ENCODE peak calls at places on chromosomes 13 and 19, in eight cellular contexts. One of them, this sample, is unnamed.
A peak's percentile ranks its signal among the peaks of the same experiment; 100 is the strongest.

GRCh38 chr19:52217576-52217975 is 27.7 kb downstream of the PPP2R1A start:
- DNase-seq in omental fat pad: no peak
- DNase-seq in endothelial cell: no peak
- DNase-seq in fibroblast of the aortic adventitia: no peak
- DNase-seq in adrenal gland: peak; percentile 46
- DNase-seq in astrocyte: no peak
- DNase-seq in kidney: no peak
- DNase-seq in AG09309: no peak
- DNase-seq in this sample: no peak

GRCh38 chr13:98658131-98658530 is 81.2 kb upstream of the STK24 start:
- DNase-seq in omental fat pad: no peak
- DNase-seq in adrenal gland: no peak
- DNase-seq in endothelial cell: no peak
- DNase-seq in kidney: no peak
- DNase-seq in fibroblast of the aortic adventitia: peak; percentile 42
- DNase-seq in astrocyte: no peak
- DNase-seq in AG09309: no peak
- DNase-seq in this sample: no peak

GRCh38 chr13:78958019-78958418 is 299.1 kb upstream of the OBI1 start:
- DNase-seq in fibroblast of the aortic adventitia: no peak
- DNase-seq in omental fat pad: no peak
- DNase-seq in AG09309: no peak
- DNase-seq in astrocyte: no peak
- DNase-seq in endothelial cell: no peak
- DNase-seq in kidney: no peak
- DNase-seq in adrenal gland: no peak
- DNase-seq in this sample: no peak

GRCh38 chr19:46383171-46383815 is 30.1 kb downstream of the CCDC8 start:
- DNase-seq in fibroblast of the aortic adventitia: no peak
- DNase-seq in omental fat pad: no peak
- DNase-seq in adrenal gland: peak; percentile 30
- DNase-seq in endothelial cell: no peak
- DNase-seq in astrocyte: no peak
- DNase-seq in AG09309: no peak
- DNase-seq in kidney: no peak
- DNase-seq in this sample: no peak

GRCh38 chr13:40101708-40102359 is 446.4 kb downstream of the COG6 start:
- DNase-seq in astrocyte: no peak
- DNase-seq in fibroblast of the aortic adventitia: no peak
- DNase-seq in kidney: no peak
- DNase-seq in omental fat pad: no peak
- DNase-seq in adrenal gland: no peak
- DNase-seq in AG09309: no peak
- DNase-seq in endothelial cell: no peak
- DNase-seq in this sample: peak; percentile 42

GRCh38 chr19:50537769-50538230 is 24.1 kb upstream of the ASPDH start:
- DNase-seq in kidney: no peak
- DNase-seq in omental fat pad: peak; percentile 57
- DNase-seq in fibroblast of the aortic adventitia: peak; percentile 68
- DNase-seq in endothelial cell: peak; percentile 19
- DNase-seq in adrenal gland: peak; percentile 90
- DNase-seq in AG09309: peak; percentile 28
- DNase-seq in astrocyte: peak; percentile 48
- DNase-seq in this sample: peak; percentile 86

GRCh38 chr13:83732755-83733154 is 149.5 kb downstream of the SLITRK1 start:
- DNase-seq in astrocyte: no peak
- DNase-seq in omental fat pad: no peak
- DNase-seq in AG09309: no peak
- DNase-seq in kidney: no peak
- DNase-seq in adrenal gland: no peak
- DNase-seq in fibroblast of the aortic adventitia: no peak
- DNase-seq in endothelial cell: no peak
- DNase-seq in this sample: no peak

GRCh38 chr13:73220966-73221720 is 162.3 kb downstream of the KLF5 start:
- DNase-seq in adrenal gland: no peak
- DNase-seq in fibroblast of the aortic adventitia: no peak
- DNase-seq in endothelial cell: peak; percentile 4
- DNase-seq in omental fat pad: no peak
- DNase-seq in astrocyte: no peak
- DNase-seq in kidney: no peak
- DNase-seq in AG09309: no peak
- DNase-seq in this sample: no peak

GRCh38 chr19:47765522-47766358 is 12.8 kb upstream of the SELENOW start:
- DNase-seq in endothelial cell: peak; percentile 81
- DNase-seq in astrocyte: no peak
- DNase-seq in AG09309: no peak
- DNase-seq in fibroblast of the aortic adventitia: peak; percentile 55
- DNase-seq in adrenal gland: peak; percentile 80
- DNase-seq in omental fat pad: no peak
- DNase-seq in kidney: peak; percentile 86
- DNase-seq in this sample: peak; percentile 61

GRCh38 chr13:95256086-95256485 is 45.2 kb downstream of the ABCC4 start:
- DNase-seq in omental fat pad: no peak
- DNase-seq in kidney: no peak
- DNase-seq in AG09309: peak; percentile 61
- DNase-seq in fibroblast of the aortic adventitia: peak; percentile 87
- DNase-seq in endothelial cell: no peak
- DNase-seq in adrenal gland: no peak
- DNase-seq in astrocyte: peak; percentile 99
- DNase-seq in this sample: no peak

GRCh38 chr19:38769635-38770211 is 3.6 kb downstream of the LGALS7 start:
- DNase-seq in endothelial cell: peak; percentile 87
- DNase-seq in AG09309: no peak
- DNase-seq in kidney: peak; percentile 97
- DNase-seq in astrocyte: peak; percentile 19
- DNase-seq in adrenal gland: peak; percentile 85
- DNase-seq in omental fat pad: peak; percentile 91
- DNase-seq in fibroblast of the aortic adventitia: peak; percentile 64
- DNase-seq in this sample: peak; percentile 90

GRCh38 chr19:19447536-19448237 is 42.2 kb downstream of the GATAD2A start:
- DNase-seq in omental fat pad: no peak
- DNase-seq in astrocyte: no peak
- DNase-seq in AG09309: no peak
- DNase-seq in kidney: peak; percentile 59
- DNase-seq in endothelial cell: no peak
- DNase-seq in fibroblast of the aortic adventitia: peak; percentile 28
- DNase-seq in adrenal gland: peak; percentile 76
- DNase-seq in this sample: peak; percentile 70

GRCh38 chr13:87677334-87678234 is 6.4 kb downstream of the SLITRK5 start:
- DNase-seq in omental fat pad: no peak
- DNase-seq in endothelial cell: peak; percentile 33
- DNase-seq in fibroblast of the aortic adventitia: no peak
- DNase-seq in kidney: peak; percentile 76
- DNase-seq in AG09309: no peak
- DNase-seq in adrenal gland: peak; percentile 43
- DNase-seq in astrocyte: no peak
- DNase-seq in this sample: peak; percentile 13

GRCh38 chr13:24159362-24159761 is 1.2 kb upstream of the SPATA13 start:
- DNase-seq in kidney: no peak
- DNase-seq in endothelial cell: no peak
- DNase-seq in astrocyte: no peak
- DNase-seq in AG09309: no peak
- DNase-seq in fibroblast of the aortic adventitia: no peak
- DNase-seq in omental fat pad: no peak
- DNase-seq in adrenal gland: no peak
- DNase-seq in this sample: no peak

DNA sequence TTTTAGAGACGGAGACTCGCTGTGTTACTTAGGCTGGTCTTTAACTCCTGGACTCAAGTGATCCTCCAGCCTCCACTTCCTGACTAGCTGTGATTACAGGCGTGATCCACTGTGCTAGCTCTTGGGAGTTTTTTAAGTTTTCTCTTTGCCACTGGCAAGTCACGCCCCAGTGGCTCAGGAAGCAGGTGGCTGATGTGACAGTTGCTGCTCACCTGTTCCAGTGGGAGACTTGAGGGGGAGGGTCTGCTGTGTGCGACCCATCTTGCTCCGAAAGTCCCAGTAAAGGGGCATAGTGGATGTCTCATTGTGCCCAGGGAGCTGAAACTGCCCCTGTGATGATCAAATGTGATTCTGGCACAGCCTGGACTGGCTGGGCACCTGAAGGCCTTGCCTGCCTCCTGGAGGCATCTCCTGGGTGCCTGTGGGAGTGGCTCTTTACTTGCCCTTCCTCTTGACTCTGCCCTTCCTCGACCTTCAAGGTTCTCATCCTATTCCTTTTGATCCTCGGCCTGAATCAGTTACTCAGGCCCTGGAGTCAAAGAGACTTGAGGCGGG is 7.8 kb downstream of the SMARCA4 start:
- DNase-seq in fibroblast of the aortic adventitia: no peak
- DNase-seq in AG09309: no peak
- DNase-seq in astrocyte: no peak
- DNase-seq in endothelial cell: no peak
- DNase-seq in omental fat pad: no peak
- DNase-seq in kidney: no peak
- DNase-seq in adrenal gland: no peak
- DNase-seq in this sample: no peak
- TF ChIP-seq CTCF in fibroblast of the aortic adventitia: no peak
- TF ChIP-seq CTCF in AG09309: no peak
- TF ChIP-seq CTCF in astrocyte: no peak
- TF ChIP-seq CTCF in endothelial cell: no peak
- TF ChIP-seq CTCF in omental fat pad: no peak
- TF ChIP-seq CTCF in kidney: no peak
- TF ChIP-seq CTCF in adrenal gland: no peak
- TF ChIP-seq CTCF in this sample: no peak

DNA sequence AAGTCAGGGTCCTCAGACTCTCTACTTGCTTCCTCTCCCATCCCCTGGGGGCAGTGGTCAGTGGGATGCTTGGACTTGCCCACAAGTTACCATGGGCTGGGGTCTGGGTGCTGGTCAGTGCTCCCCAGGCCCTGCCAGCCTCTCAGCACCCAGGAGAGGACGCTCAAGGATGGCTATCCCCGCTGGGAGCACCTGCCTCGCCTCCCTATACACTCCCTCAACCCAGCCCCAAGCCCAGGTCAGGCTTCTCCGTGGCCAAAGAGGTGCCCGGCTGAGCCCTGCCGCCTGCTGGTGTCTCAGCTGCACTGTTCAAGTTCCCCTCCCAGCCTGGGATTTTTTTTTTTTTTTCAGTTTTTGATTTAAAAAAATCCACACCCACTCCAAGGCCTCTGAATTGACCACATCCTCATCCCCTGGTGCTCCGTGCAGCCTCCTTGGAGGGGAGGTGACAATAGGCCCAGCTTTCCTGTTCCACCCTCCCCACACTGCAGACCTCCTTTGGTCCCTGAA is 10.8 kb downstream of the F2RL3 start:
- DNase-seq in adrenal gland: no peak
- DNase-seq in AG09309: no peak
- DNase-seq in omental fat pad: no peak
- DNase-seq in endothelial cell: peak; percentile 60
- DNase-seq in kidney: no peak
- DNase-seq in fibroblast of the aortic adventitia: peak; percentile 31
- DNase-seq in astrocyte: no peak
- DNase-seq in this sample: peak; percentile 65
- TF ChIP-seq CTCF in adrenal gland: no peak
- TF ChIP-seq CTCF in AG09309: peak; percentile 66
- TF ChIP-seq CTCF in omental fat pad: no peak
- TF ChIP-seq CTCF in endothelial cell: peak; percentile 56
- TF ChIP-seq CTCF in kidney: peak; percentile 19
- TF ChIP-seq CTCF in fibroblast of the aortic adventitia: peak; percentile 68
- TF ChIP-seq CTCF in astrocyte: peak; percentile 37
- TF ChIP-seq CTCF in this sample: peak; percentile 52

GRCh38 chr19:6551091-6551490 is 20.3 kb downstream of the TNFSF9 start:
- DNase-seq in endothelial cell: no peak
- DNase-seq in AG09309: no peak
- DNase-seq in omental fat pad: no peak
- DNase-seq in adrenal gland: no peak
- DNase-seq in fibroblast of the aortic adventitia: no peak
- DNase-seq in astrocyte: no peak
- DNase-seq in kidney: no peak
- DNase-seq in this sample: no peak

GRCh38 chr19:6556043-6556449 is 25.2 kb downstream of the TNFSF9 start:
- DNase-seq in kidney: no peak
- DNase-seq in omental fat pad: no peak
- DNase-seq in AG09309: no peak
- DNase-seq in endothelial cell: no peak
- DNase-seq in adrenal gland: no peak
- DNase-seq in fibroblast of the aortic adventitia: no peak
- DNase-seq in astrocyte: no peak
- DNase-seq in this sample: no peak

GRCh38 chr19:6556480-6556879 is 25.7 kb downstream of the TNFSF9 start:
- DNase-seq in AG09309: no peak
- DNase-seq in astrocyte: peak; percentile 56
- DNase-seq in omental fat pad: no peak
- DNase-seq in fibroblast of the aortic adventitia: peak; percentile 66
- DNase-seq in adrenal gland: no peak
- DNase-seq in kidney: no peak
- DNase-seq in endothelial cell: no peak
- DNase-seq in this sample: peak; percentile 34

DNA sequence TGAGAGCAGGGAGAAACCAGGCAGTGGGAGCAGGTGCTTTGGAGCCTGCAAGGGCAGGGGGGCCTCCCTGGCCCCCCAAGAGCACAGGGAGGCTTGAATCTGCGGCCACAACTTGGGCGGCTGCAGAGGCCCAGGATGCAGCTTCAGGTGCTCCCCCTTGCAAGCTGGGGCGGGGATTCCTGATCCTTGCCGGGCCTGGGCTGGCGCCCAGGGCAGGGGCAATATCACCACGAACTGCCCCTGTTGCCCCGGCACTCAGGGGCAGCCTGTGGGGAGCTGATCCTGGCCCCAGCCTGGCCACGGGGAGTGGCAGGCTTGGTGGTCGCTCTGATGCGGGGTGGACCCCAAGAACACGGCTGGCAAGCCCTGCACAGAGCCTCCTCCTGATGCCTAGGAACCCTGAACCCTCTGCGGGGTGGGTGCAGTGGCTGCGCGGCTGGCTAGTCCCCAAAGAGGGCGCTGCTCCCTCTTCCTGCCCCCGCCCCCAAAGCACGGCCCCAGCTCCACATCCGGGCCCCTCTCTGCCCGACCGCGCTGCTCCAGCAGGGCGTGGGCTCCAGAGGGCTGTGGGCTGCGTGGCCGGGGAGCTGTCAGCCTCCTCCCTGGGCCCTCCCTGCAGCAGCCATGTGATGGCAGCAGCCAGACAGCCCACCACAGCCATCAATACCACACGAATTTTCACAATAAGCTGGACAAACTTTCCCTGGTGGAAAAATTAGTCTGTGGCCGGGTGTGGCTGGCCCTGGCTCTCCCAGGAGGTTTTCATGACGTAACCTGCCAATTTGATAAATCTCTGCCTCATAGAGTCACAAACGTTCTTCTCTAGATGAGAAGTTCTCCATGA is 21.0 kb downstream of the TNFSF9 start:
- DNase-seq in endothelial cell: no peak
- DNase-seq in astrocyte: peak; percentile 68
- DNase-seq in AG09309: no peak
- DNase-seq in fibroblast of the aortic adventitia: peak; percentile 63
- DNase-seq in adrenal gland: no peak
- DNase-seq in omental fat pad: no peak
- DNase-seq in kidney: peak; percentile 64
- DNase-seq in this sample: peak; percentile 88
- TF ChIP-seq CTCF in endothelial cell: no peak
- TF ChIP-seq CTCF in astrocyte: no peak
- TF ChIP-seq CTCF in AG09309: no peak
- TF ChIP-seq CTCF in fibroblast of the aortic adventitia: no peak
- TF ChIP-seq CTCF in adrenal gland: no peak
- TF ChIP-seq CTCF in omental fat pad: no peak
- TF ChIP-seq CTCF in kidney: no peak
- TF ChIP-seq CTCF in this sample: peak; percentile 67

DNA sequence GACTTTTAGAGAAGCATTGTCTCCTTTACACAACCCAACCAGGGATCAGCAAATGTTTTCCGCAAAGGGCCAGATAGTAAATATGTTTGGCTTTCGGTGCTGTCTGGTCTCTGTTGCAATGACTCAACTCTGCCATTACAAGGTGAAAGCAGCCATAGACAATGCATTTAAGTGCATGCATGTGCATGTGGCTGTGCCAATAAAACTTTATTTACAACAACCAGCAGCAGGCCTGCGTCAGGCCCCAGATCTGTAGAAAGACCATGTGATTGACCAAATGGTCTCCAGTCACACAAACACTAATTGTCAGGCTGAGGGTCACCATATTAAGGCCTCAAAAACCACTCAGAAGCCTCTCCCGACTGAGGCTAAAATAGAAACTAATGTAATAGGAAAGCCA is 8.1 kb downstream of the RAB20 start:
- DNase-seq in kidney: no peak
- DNase-seq in endothelial cell: no peak
- DNase-seq in AG09309: no peak
- DNase-seq in astrocyte: no peak
- DNase-seq in omental fat pad: no peak
- DNase-seq in adrenal gland: no peak
- DNase-seq in fibroblast of the aortic adventitia: no peak
- DNase-seq in this sample: no peak
- TF ChIP-seq CTCF in kidney: no peak
- TF ChIP-seq CTCF in endothelial cell: no peak
- TF ChIP-seq CTCF in AG09309: no peak
- TF ChIP-seq CTCF in astrocyte: no peak
- TF ChIP-seq CTCF in omental fat pad: no peak
- TF ChIP-seq CTCF in adrenal gland: no peak
- TF ChIP-seq CTCF in fibroblast of the aortic adventitia: no peak
- TF ChIP-seq CTCF in this sample: no peak

This sample was measured in activated CD8-positive, alpha-beta T cell treated with anti-CD3 and anti-CD28 coated beads for 36 hours.